ENCODE peak calls at places on chromosome 1, in four cellular contexts. Y is AG10803; C is stimulated activated CD4-positive, alpha-beta T cell treated with anti-CD3 and anti-CD28 coated beads, Interleukin-15, amount 100 ng/mL, for 1 hour; N is T1000. A is an unnamed sample.

GRCh38 chr1:157523774-157524501 is 28.4 kb downstream of the FCRL5 start:
- DNase-seq in Y (no peak), C (no peak), N (no peak), A (no peak)

GRCh38 chr1:227894831-227895451 is 52.8 kb downstream of the WNT9A start:
- DNase-seq in C (no peak), N (no peak), Y (no peak), A (no peak)

GRCh38 chr1:39507230-39507928 is 15.9 kb downstream of the BMP8A start:
- DNase-seq in C (no peak), Y (no peak), N (no peak), A (no peak)

GRCh38 chr1:204652556-204652955 is 33.0 kb downstream of the LRRN2 start:
- DNase-seq in N (no peak), C (no peak), Y (no peak), A (no peak)

GRCh38 chr1:107004421-107004820 is 52.1 kb upstream of the PRMT6 start:
- DNase-seq in N (no peak), C (no peak), Y (no peak), A (no peak)

GRCh38 chr1:78570539-78570938 is 49.7 kb upstream of the IFI44L start:
- DNase-seq in Y (no peak), C (no peak), N (no peak), A (no peak)

GRCh38 chr1:215188302-215188950 is 105.9 kb downstream of the KCNK2 start:
- DNase-seq in N (no peak), Y (no peak), C (no peak), A (no peak)

GRCh38 chr1:179807691-179808485 is 64.8 kb downstream of the FAM163A start:
- DNase-seq in Y (peak), C (no peak), N (peak), A (no peak)

GRCh38 chr1:39623053-39623452 is 16.4 kb downstream of the HEYL start:
- DNase-seq in N (no peak), C (no peak), Y (no peak), A (no peak)

GRCh38 chr1:231719485-231720183 is 93.0 kb downstream of the DISC1 start:
- DNase-seq in C (no peak), Y (no peak), N (no peak), A (no peak)

GRCh38 chr1:203665986-203666385 is 39.4 kb downstream of the ATP2B4 start:
- DNase-seq in N (no peak), Y (no peak), C (no peak), A (no peak)

GRCh38 chr1:63255153-63255552 is 67.2 kb upstream of the FOXD3 start:
- DNase-seq in N (no peak), Y (peak), C (no peak), A (no peak)

GRCh38 chr1:6834366-6834765 is 49.1 kb downstream of the CAMTA1 start:
- DNase-seq in N (no peak), Y (no peak), C (no peak), A (no peak)

GRCh38 chr1:110914676-110915075 is 41.7 kb downstream of the CD53 start:
- DNase-seq in C (no peak), Y (no peak), N (no peak), A (no peak)

GRCh38 chr1:89703469-89703868 is 70.5 kb downstream of the LRRC8C start:
- DNase-seq in Y (no peak), N (no peak), C (no peak), A (no peak)

GRCh38 chr1:234368320-234369032 is 4.8 kb upstream of the COA6 start:
- DNase-seq in N (no peak), Y (no peak), C (no peak), A (no peak)

GRCh38 chr1:14634497-14634896 is 36.0 kb downstream of the KAZN start:
- DNase-seq in N (no peak), Y (no peak), C (no peak), A (no peak)

GRCh38 chr1:85278853-85279314 is 2.5 kb upstream of the BCL10 start:
- DNase-seq in Y (peak), C (peak), N (peak), A (peak)

GRCh38 chr1:219236933-219237610 is 63.4 kb downstream of the LYPLAL1 start:
- DNase-seq in C (no peak), N (no peak), Y (no peak), A (no peak)

GRCh38 chr1:218351617-218352438 is 6.7 kb downstream of the TGFB2 start:
- DNase-seq in Y (no peak), C (no peak), N (no peak), A (no peak)